ENCODE peak calls at places on chromosome 17, in six cellular contexts. One of them, this sample, is unnamed.

GRCh38 chr17:17568772-17569195 is 22.7 kb downstream of the PEMT start:
- DNase-seq in NCI-H2107: no peak
- DNase-seq in dermis microvascular lymphatic vessel endothelial cell: peak
- DNase-seq in COR-L47: no peak
- DNase-seq in H54: peak
- DNase-seq in adipocyte: peak
- DNase-seq in this sample: peak

GRCh38 chr17:44536090-44536960 is 21.0 kb upstream of the FZD2 start:
- DNase-seq in adipocyte: peak
- DNase-seq in NCI-H2107: no peak
- DNase-seq in H54: no peak
- DNase-seq in dermis microvascular lymphatic vessel endothelial cell: peak
- DNase-seq in COR-L47: no peak
- DNase-seq in this sample: peak

GRCh38 chr17:65564793-65565192 is 3.3 kb upstream of the AXIN2 start:
- DNase-seq in COR-L47: peak
- DNase-seq in NCI-H2107: peak
- DNase-seq in H54: no peak
- DNase-seq in adipocyte: peak
- DNase-seq in dermis microvascular lymphatic vessel endothelial cell: peak
- DNase-seq in this sample: no peak

GRCh38 chr17:34201767-34202166 is 53.3 kb upstream of the CCL2 start:
- DNase-seq in H54: no peak
- DNase-seq in COR-L47: no peak
- DNase-seq in adipocyte: no peak
- DNase-seq in dermis microvascular lymphatic vessel endothelial cell: no peak
- DNase-seq in NCI-H2107: no peak
- DNase-seq in this sample: no peak

GRCh38 chr17:1060991-1061390 is 64.1 kb downstream of the TIMM22 start:
- DNase-seq in dermis microvascular lymphatic vessel endothelial cell: peak
- DNase-seq in adipocyte: peak
- DNase-seq in COR-L47: no peak
- DNase-seq in H54: peak
- DNase-seq in NCI-H2107: no peak
- DNase-seq in this sample: peak

GRCh38 chr17:32739722-32740121 is 137.2 kb downstream of the MYO1D start:
- DNase-seq in adipocyte: no peak
- DNase-seq in H54: no peak
- DNase-seq in dermis microvascular lymphatic vessel endothelial cell: no peak
- DNase-seq in NCI-H2107: no peak
- DNase-seq in COR-L47: no peak
- DNase-seq in this sample: no peak

GRCh38 chr17:75068750-75069149 is 19.0 kb upstream of the SLC16A5 start:
- DNase-seq in adipocyte: no peak
- DNase-seq in dermis microvascular lymphatic vessel endothelial cell: no peak
- DNase-seq in COR-L47: no peak
- DNase-seq in H54: no peak
- DNase-seq in NCI-H2107: no peak
- DNase-seq in this sample: no peak

GRCh38 chr17:77884967-77885641 is 73.4 kb upstream of the TNRC6C start:
- DNase-seq in COR-L47: peak
- DNase-seq in adipocyte: no peak
- DNase-seq in NCI-H2107: no peak
- DNase-seq in H54: no peak
- DNase-seq in dermis microvascular lymphatic vessel endothelial cell: no peak
- DNase-seq in this sample: no peak

GRCh38 chr17:64097196-64097936 is 32.6 kb downstream of the ERN1 start:
- DNase-seq in COR-L47: peak
- DNase-seq in dermis microvascular lymphatic vessel endothelial cell: peak
- DNase-seq in adipocyte: peak
- DNase-seq in NCI-H2107: no peak
- DNase-seq in H54: no peak
- DNase-seq in this sample: peak

GRCh38 chr17:47188266-47188665 is 829 bp downstream of the CDC27 start:
- DNase-seq in adipocyte: peak
- DNase-seq in COR-L47: peak
- DNase-seq in H54: peak
- DNase-seq in dermis microvascular lymphatic vessel endothelial cell: peak
- DNase-seq in NCI-H2107: no peak
- DNase-seq in this sample: peak

GRCh38 chr17:48577946-48578615 is at the start of gene HOXB4:
- DNase-seq in dermis microvascular lymphatic vessel endothelial cell: peak
- DNase-seq in COR-L47: peak
- DNase-seq in adipocyte: no peak
- DNase-seq in H54: no peak
- DNase-seq in NCI-H2107: peak
- DNase-seq in this sample: peak

GRCh38 chr17:76584427-76585047 is 1.1 kb downstream of the ST6GALNAC2 start:
- DNase-seq in NCI-H2107: no peak
- DNase-seq in adipocyte: no peak
- DNase-seq in H54: no peak
- DNase-seq in dermis microvascular lymphatic vessel endothelial cell: no peak
- DNase-seq in COR-L47: no peak
- DNase-seq in this sample: no peak

GRCh38 chr17:4304417-4305027 is 40.7 kb upstream of the ANKFY1 start:
- DNase-seq in COR-L47: no peak
- DNase-seq in NCI-H2107: peak
- DNase-seq in H54: peak
- DNase-seq in dermis microvascular lymphatic vessel endothelial cell: peak
- DNase-seq in adipocyte: peak
- DNase-seq in this sample: peak

GRCh38 chr17:64480951-64481350 is 15.9 kb downstream of the POLG2 start:
- DNase-seq in dermis microvascular lymphatic vessel endothelial cell: no peak
- DNase-seq in adipocyte: no peak
- DNase-seq in NCI-H2107: no peak
- DNase-seq in COR-L47: no peak
- DNase-seq in H54: no peak
- DNase-seq in this sample: no peak

GRCh38 chr17:65433592-65433991 is 127.9 kb downstream of the AXIN2 start:
- DNase-seq in adipocyte: no peak
- DNase-seq in NCI-H2107: no peak
- DNase-seq in dermis microvascular lymphatic vessel endothelial cell: no peak
- DNase-seq in COR-L47: no peak
- DNase-seq in H54: no peak
- DNase-seq in this sample: no peak

GRCh38 chr17:7046127-7046724 is 2.3 kb upstream of the SLC16A11 start:
- DNase-seq in adipocyte: no peak
- DNase-seq in H54: no peak
- DNase-seq in dermis microvascular lymphatic vessel endothelial cell: no peak
- DNase-seq in COR-L47: peak
- DNase-seq in NCI-H2107: no peak
- DNase-seq in this sample: peak

GRCh38 chr17:35801583-35802224 is 6.3 kb upstream of the MMP28 start:
- DNase-seq in dermis microvascular lymphatic vessel endothelial cell: peak
- DNase-seq in COR-L47: peak
- DNase-seq in adipocyte: no peak
- DNase-seq in NCI-H2107: peak
- DNase-seq in H54: no peak
- DNase-seq in this sample: peak

GRCh38 chr17:7707858-7708750 is 3.1 kb downstream of the EFNB3 start:
- DNase-seq in H54: no peak
- DNase-seq in COR-L47: no peak
- DNase-seq in NCI-H2107: no peak
- DNase-seq in adipocyte: no peak
- DNase-seq in dermis microvascular lymphatic vessel endothelial cell: no peak
- DNase-seq in this sample: no peak

GRCh38 chr17:3802461-3803307 is 1.7 kb upstream of the ITGAE start:
- DNase-seq in H54: peak
- DNase-seq in COR-L47: no peak
- DNase-seq in dermis microvascular lymphatic vessel endothelial cell: no peak
- DNase-seq in NCI-H2107: no peak
- DNase-seq in adipocyte: peak
- DNase-seq in this sample: peak

GRCh38 chr17:70916469-70916868 is 747.1 kb downstream of the KCNJ2 start:
- DNase-seq in adipocyte: no peak
- DNase-seq in dermis microvascular lymphatic vessel endothelial cell: no peak
- DNase-seq in NCI-H2107: no peak
- DNase-seq in COR-L47: no peak
- DNase-seq in H54: no peak
- DNase-seq in this sample: no peak

GRCh38 chr17:68420065-68420847 is 37.0 kb downstream of the WIPI1 start:
- DNase-seq in COR-L47: no peak
- DNase-seq in H54: no peak
- DNase-seq in NCI-H2107: no peak
- DNase-seq in adipocyte: no peak
- DNase-seq in dermis microvascular lymphatic vessel endothelial cell: no peak
- DNase-seq in this sample: no peak

GRCh38 chr17:32783602-32784001 is 93.3 kb downstream of the MYO1D start:
- DNase-seq in adipocyte: peak
- DNase-seq in H54: peak
- DNase-seq in NCI-H2107: peak
- DNase-seq in COR-L47: peak
- DNase-seq in dermis microvascular lymphatic vessel endothelial cell: peak
- DNase-seq in this sample: peak

GRCh38 chr17:79993390-79994221 is 42.1 kb downstream of the TBC1D16 start:
- DNase-seq in COR-L47: no peak
- DNase-seq in dermis microvascular lymphatic vessel endothelial cell: no peak
- DNase-seq in H54: peak
- DNase-seq in NCI-H2107: peak
- DNase-seq in adipocyte: peak
- DNase-seq in this sample: peak

GRCh38 chr17:13484020-13484419 is 117.7 kb downstream of the HS3ST3A1 start:
- DNase-seq in COR-L47: no peak
- DNase-seq in H54: no peak
- DNase-seq in dermis microvascular lymphatic vessel endothelial cell: no peak
- DNase-seq in adipocyte: no peak
- DNase-seq in NCI-H2107: no peak
- DNase-seq in this sample: no peak

GRCh38 chr17:19250421-19251141 is 13.4 kb downstream of the EPN2 start:
- DNase-seq in H54: no peak
- DNase-seq in NCI-H2107: no peak
- DNase-seq in COR-L47: no peak
- DNase-seq in adipocyte: no peak
- DNase-seq in dermis microvascular lymphatic vessel endothelial cell: no peak
- DNase-seq in this sample: no peak

This sample was measured in mesenchymal stem cell.